ENCODE peak calls at places on chromosomes 6 and 20, in seven cellular contexts. G is OCI-LY7, S is mesenchymal stem cell, N is H9, D is GM23338, H is mammary epithelial cell, V is fibroblast of lung. L is an unnamed sample.

GRCh38 chr6:118187568-118188164 is 280.6 kb downstream of the SLC35F1 start:
- DNase-seq in G (no peak), S (peak), N (no peak), D (no peak), H (no peak), V (peak), L (no peak)

GRCh38 chr20:41171736-41172295 is 34.5 kb downstream of the PLCG1 start:
- DNase-seq in G (no peak), S (no peak), N (peak), D (no peak), H (no peak), V (no peak), L (peak)

GRCh38 chr20:4152696-4153235 is 137.4 kb upstream of the RNF24 start:
- DNase-seq in G (no peak), S (peak), N (no peak), D (no peak), H (no peak), V (peak), L (no peak)

GRCh38 chr20:2866236-2866635 is 7.0 kb upstream of the PTPRA start:
- DNase-seq in G (no peak), S (no peak), N (no peak), D (no peak), H (no peak), V (no peak), L (no peak)

GRCh38 chr20:49278817-49279676 is 1.2 kb upstream of the ZNFX1 start:
- DNase-seq in G (peak), S (peak), N (no peak), D (no peak), H (no peak), V (no peak), L (peak)

GRCh38 chr20:32858873-32859372 is at the start of gene EFCAB8:
- DNase-seq in G (no peak), S (no peak), N (peak), D (peak), H (no peak), V (peak), L (no peak)

GRCh38 chr6:9116026-9116425 is 680.7 kb upstream of the SLC35B3 start:
- DNase-seq in G (no peak), S (peak), N (no peak), D (no peak), H (no peak), V (peak), L (no peak)

GRCh38 chr6:79604583-79605037 is 26.5 kb upstream of the SH3BGRL2 start:
- DNase-seq in G (no peak), S (no peak), N (no peak), D (no peak), H (peak), V (no peak), L (no peak)

GRCh38 chr20:44396369-44396768 is 40.9 kb downstream of the HNF4A start:
- DNase-seq in G (no peak), S (no peak), N (no peak), D (no peak), H (no peak), V (no peak), L (no peak)

DNA sequence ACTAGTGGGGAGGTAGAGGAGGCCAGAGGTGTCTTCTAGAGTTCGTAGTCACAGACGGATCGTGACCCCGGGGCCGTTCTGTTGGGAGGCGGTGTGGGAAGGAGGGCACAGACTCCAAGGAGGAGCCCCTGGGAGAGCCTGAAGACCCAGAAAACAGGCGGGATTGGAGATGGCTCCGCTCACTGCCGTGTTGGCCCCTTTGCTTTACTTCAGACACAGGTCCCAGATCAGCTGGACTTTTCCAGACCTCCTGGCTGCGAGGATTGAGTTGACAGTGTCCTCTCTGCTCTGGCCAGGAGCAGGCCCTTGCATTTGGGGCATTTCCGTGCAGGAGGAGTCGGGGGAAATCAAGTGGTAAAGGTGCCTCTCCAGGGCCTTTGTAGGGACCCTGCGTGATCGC is 112.9 kb downstream of the ARMC2 start:
- DNase-seq in G (no peak), S (no peak), N (no peak), D (no peak), H (no peak), V (no peak), L (no peak)
- H2AFZ ChIP-seq in G (no peak), S (no peak), N (no peak), D (peak), H (no peak), V (no peak), L (no peak)

GRCh38 chr6:1781152-1781848 is 171.6 kb downstream of the FOXC1 start:
- DNase-seq in G (no peak), S (no peak), N (no peak), D (no peak), H (no peak), V (no peak), L (no peak)
- H2AFZ ChIP-seq in G (no peak), S (no peak), N (no peak), D (no peak), H (no peak), V (no peak), L (no peak)

GRCh38 chr20:1824834-1825233 is 70.4 kb upstream of the SIRPA start:
- DNase-seq in G (no peak), S (no peak), N (no peak), D (no peak), H (no peak), V (no peak), L (no peak)

GRCh38 chr20:1827510-1827973 is 67.7 kb upstream of the SIRPA start:
- DNase-seq in G (no peak), S (no peak), N (no peak), D (no peak), H (no peak), V (no peak), L (no peak)

GRCh38 chr20:1824177-1824576 is 71.0 kb upstream of the SIRPA start:
- DNase-seq in G (no peak), S (no peak), N (no peak), D (no peak), H (no peak), V (no peak), L (no peak)

GRCh38 chr20:1825492-1825891 is 69.7 kb upstream of the SIRPA start:
- DNase-seq in G (no peak), S (no peak), N (no peak), D (no peak), H (peak), V (peak), L (no peak)

DNA sequence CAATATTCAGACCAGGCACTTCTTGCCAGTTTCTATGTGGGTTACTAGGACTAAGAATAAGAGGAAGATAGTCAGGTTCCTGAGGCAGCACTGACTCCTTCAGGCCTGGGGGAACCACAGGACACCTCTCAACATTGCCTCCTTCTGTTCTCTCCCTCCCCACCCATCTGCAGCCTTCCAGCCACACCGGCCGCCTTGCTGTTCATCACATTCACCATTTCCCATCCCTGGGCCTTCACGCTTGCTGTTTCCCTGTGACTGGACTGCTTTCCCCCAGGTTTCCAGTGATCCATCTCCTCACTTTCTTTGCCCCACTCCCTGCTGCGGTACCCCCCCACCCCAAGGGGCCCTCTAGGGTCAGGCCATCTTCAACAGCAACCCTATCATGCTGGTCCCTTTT is 69.2 kb upstream of the SIRPA start:
- DNase-seq in G (no peak), S (no peak), N (no peak), D (no peak), H (peak), V (no peak), L (no peak)
- H2AFZ ChIP-seq in G (no peak), S (no peak), N (no peak), D (no peak), H (peak), V (no peak), L (no peak)

GRCh38 chr20:252801-253200 is 4.7 kb upstream of the DEFB132 start:
- DNase-seq in G (no peak), S (no peak), N (no peak), D (no peak), H (no peak), V (no peak), L (no peak)

GRCh38 chr20:251352-251751 is 6.2 kb upstream of the DEFB132 start:
- DNase-seq in G (no peak), S (no peak), N (no peak), D (peak), H (no peak), V (no peak), L (no peak)
- H2AFZ ChIP-seq in G (no peak), S (no peak), N (no peak), D (no peak), H (no peak), V (no peak), L (no peak)

GRCh38 chr6:142945071-142945445 is at the start of gene HIVEP2:
- DNase-seq in G (peak), S (peak), N (peak), D (peak), H (peak), V (peak), L (no peak)
- H2AFZ ChIP-seq in G (peak), S (peak), N (no peak), D (peak), H (peak), V (peak), L (peak)

GRCh38 chr6:131372535-131372934 is 200.5 kb upstream of the ARG1 start:
- DNase-seq in G (no peak), S (no peak), N (no peak), D (no peak), H (no peak), V (no peak), L (no peak)

GRCh38 chr6:131367206-131367873 is 205.7 kb upstream of the ARG1 start:
- DNase-seq in G (peak), S (no peak), N (no peak), D (no peak), H (no peak), V (no peak), L (no peak)

GRCh38 chr6:131362696-131363095 is 210.3 kb upstream of the ARG1 start:
- DNase-seq in G (no peak), S (no peak), N (no peak), D (no peak), H (no peak), V (no peak), L (no peak)

GRCh38 chr6:131366223-131366622 is 206.8 kb upstream of the ARG1 start:
- DNase-seq in G (peak), S (no peak), N (no peak), D (no peak), H (no peak), V (no peak), L (no peak)

GRCh38 chr6:131368077-131368911 is 204.7 kb upstream of the ARG1 start:
- DNase-seq in G (peak), S (no peak), N (no peak), D (no peak), H (no peak), V (peak), L (no peak)
- H2AFZ ChIP-seq in G (peak), S (no peak), N (no peak), D (peak), H (no peak), V (no peak), L (no peak)

L was measured in keratinocyte.